ENCODE peak calls at places on chromosomes 4 and X, in eight cellular contexts. E is HCT116, W is K562, X is A549, V is HepG2, Q is endothelial cell of umbilical vein, C is NB4, P is SK-N-SH. H is an unnamed sample.

GRCh38 chr4:82560853-82561744 is 689 bp downstream of the TMEM150C start:
- DNase-seq in E (no peak), W (no peak), V (no peak), X (no peak), Q (peak), C (no peak), P (no peak), H (peak)

GRCh38 chrX:13968198-13968597 is 61.5 kb downstream of the GEMIN8 start:
- DNase-seq in Q (no peak), C (peak), V (no peak), P (no peak), E (no peak), W (no peak), X (no peak), H (no peak)

GRCh38 chrX:107857815-107858214 is 32.1 kb downstream of the MID2 start:
- DNase-seq in W (no peak), E (no peak), X (no peak), V (no peak), C (no peak), Q (no peak), P (no peak), H (no peak)

GRCh38 chr4:15202481-15202880 is 200.2 kb downstream of the CPEB2 start:
- DNase-seq in E (no peak), V (no peak), X (no peak), P (no peak), C (no peak), W (no peak), Q (no peak), H (no peak)

GRCh38 chrX:95903490-95903889 is 781.2 kb upstream of the DIAPH2 start:
- DNase-seq in W (peak), E (no peak), C (peak), X (no peak), V (no peak), Q (peak), P (no peak), H (no peak)

GRCh38 chrX:45840411-45840950 is 639.8 kb upstream of the DIPK2B start:
- DNase-seq in X (no peak), Q (peak), P (no peak), W (no peak), E (no peak), C (no peak), V (no peak), H (no peak)

GRCh38 chr4:10581022-10581421 is 103.5 kb downstream of the CLNK start:
- DNase-seq in Q (no peak), E (no peak), V (no peak), X (no peak), W (no peak), P (no peak), C (no peak), H (no peak)

GRCh38 chr4:182928061-182928460 is 10.9 kb upstream of the DCTD start:
- DNase-seq in W (no peak), Q (no peak), P (no peak), E (no peak), V (no peak), C (peak), X (peak), H (peak)

GRCh38 chr4:87058272-87059073 is 123.7 kb downstream of the AFF1 start:
- DNase-seq in W (peak), Q (no peak), X (peak), C (no peak), P (no peak), E (peak), V (no peak), H (no peak)

GRCh38 chr4:98873059-98873458 is 55.9 kb downstream of the EIF4E start:
- DNase-seq in C (peak), X (no peak), W (peak), E (no peak), P (no peak), Q (no peak), V (no peak), H (no peak)

GRCh38 chrX:154096140-154097002 is 1.1 kb downstream of the MECP2 start:
- DNase-seq in E (no peak), P (no peak), Q (no peak), V (peak), W (peak), X (peak), C (peak), H (no peak)

GRCh38 chrX:150324919-150325318 is 38.2 kb upstream of the MAMLD1 start:
- DNase-seq in W (no peak), Q (no peak), V (no peak), X (no peak), C (no peak), P (no peak), E (no peak), H (no peak)

GRCh38 chr4:46931981-46932380 is 22.9 kb upstream of the COX7B2 start:
- DNase-seq in V (peak), Q (peak), C (peak), E (no peak), X (peak), P (no peak), W (no peak), H (peak)

GRCh38 chrX:77742788-77743476 is 43.1 kb downstream of the ATRX start:
- DNase-seq in P (no peak), C (no peak), V (no peak), W (no peak), X (no peak), E (no peak), Q (peak), H (no peak)

GRCh38 chr4:185573651-185574199 is 38.4 kb upstream of the PDLIM3 start:
- DNase-seq in E (peak), V (peak), P (peak), C (no peak), Q (peak), X (peak), W (peak), H (peak)

GRCh38 chrX:135707880-135708279 is 5.6 kb upstream of the CT45A1 start:
- DNase-seq in C (peak), P (peak), X (peak), W (peak), Q (peak), V (peak), E (peak), H (peak)
- TF ChIP-seq MAX in C (no peak), P (no peak), X (no peak), W (no peak), Q (no peak), V (no peak), E (no peak), H (no peak)

GRCh38 chr4:78987683-78988082 is 48.4 kb upstream of the PAQR3 start:
- DNase-seq in V (no peak), Q (no peak), W (no peak), P (no peak), X (no peak), C (no peak), E (no peak), H (no peak)
- TF ChIP-seq MAX in V (no peak), Q (no peak), W (no peak), P (no peak), X (no peak), C (no peak), E (no peak), H (no peak)

GRCh38 chr4:80484707-80485106 is 149.2 kb downstream of the CFAP299 start:
- DNase-seq in W (no peak), V (no peak), X (no peak), Q (no peak), C (no peak), P (no peak), E (no peak), H (no peak)
- TF ChIP-seq MAX in W (no peak), V (no peak), X (no peak), Q (no peak), C (no peak), P (no peak), E (no peak), H (no peak)

GRCh38 chr4:57091657-57092162 is 18.5 kb downstream of the IGFBP7 start:
- DNase-seq in Q (no peak), X (no peak), P (no peak), W (no peak), C (no peak), E (no peak), V (no peak), H (no peak)
- TF ChIP-seq MAX in Q (no peak), X (no peak), P (no peak), W (no peak), C (no peak), E (no peak), V (no peak), H (no peak)

GRCh38 chr4:152577708-152578421 is 42.0 kb upstream of the FBXW7 start:
- DNase-seq in Q (no peak), P (no peak), C (peak), X (no peak), E (no peak), V (no peak), W (no peak), H (no peak)
- TF ChIP-seq MAX in Q (no peak), P (no peak), C (no peak), X (no peak), E (no peak), V (no peak), W (no peak), H (no peak)

DNA sequence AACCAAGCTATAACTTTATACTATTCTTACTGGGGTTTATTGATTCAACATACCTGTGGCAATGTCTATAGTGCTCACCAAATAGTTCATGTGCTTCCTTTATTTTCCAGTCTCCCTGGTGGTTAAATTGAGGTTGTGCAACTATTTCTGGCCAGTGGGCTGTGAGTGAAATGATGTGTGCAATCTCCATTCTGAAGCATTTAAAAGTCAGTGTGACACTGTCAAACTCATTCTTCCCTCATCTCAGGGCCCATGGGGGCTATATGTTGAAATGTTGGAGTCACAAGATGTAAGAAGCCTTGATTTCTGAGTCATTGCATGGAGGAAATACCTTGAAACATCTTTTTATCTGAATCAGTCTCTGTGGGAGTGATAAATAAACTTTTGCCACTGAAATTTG is 414.3 kb upstream of the RPS6KA3 start:
- DNase-seq in Q (no peak), X (peak), E (no peak), V (no peak), C (peak), W (no peak), P (no peak), H (no peak)
- TF ChIP-seq MAX in Q (no peak), X (no peak), E (no peak), V (no peak), C (no peak), W (no peak), P (no peak), H (no peak)